ENCODE peak calls at places on chromosomes 16 and 17, in eight cellular contexts. One of them, this sample, is unnamed.

GRCh38 chr16:54447606-54448440 is 161.2 kb upstream of the IRX3 start:
- DNase-seq in activated CD8-positive, alpha-beta memory T cell treated with anti-CD3 and anti-CD28 coated beads for 48 hours: no peak
- DNase-seq in NCI-H748 treated with DMSO at 0.1 percent for 48 hours: no peak
- DNase-seq in OCI-LY7: no peak
- DNase-seq in NCI-H345: no peak
- DNase-seq in endothelial cell: no peak
- DNase-seq in HTR-8/SVneo: peak; percentile 73
- DNase-seq in SHP77: no peak
- DNase-seq in this sample: peak; percentile 84

GRCh38 chr16:3067929-3068288 is 2.5 kb downstream of the IL32 start:
- DNase-seq in activated CD8-positive, alpha-beta memory T cell treated with anti-CD3 and anti-CD28 coated beads for 48 hours: no peak
- DNase-seq in OCI-LY7: no peak
- DNase-seq in NCI-H345: no peak
- DNase-seq in HTR-8/SVneo: no peak
- DNase-seq in NCI-H748 treated with DMSO at 0.1 percent for 48 hours: no peak
- DNase-seq in endothelial cell: no peak
- DNase-seq in SHP77: no peak
- DNase-seq in this sample: no peak

GRCh38 chr17:79176792-79177601 is 102.4 kb downstream of the ENGASE start:
- DNase-seq in HTR-8/SVneo: no peak
- DNase-seq in activated CD8-positive, alpha-beta memory T cell treated with anti-CD3 and anti-CD28 coated beads for 48 hours: no peak
- DNase-seq in endothelial cell: no peak
- DNase-seq in OCI-LY7: no peak
- DNase-seq in NCI-H345: no peak
- DNase-seq in SHP77: no peak
- DNase-seq in NCI-H748 treated with DMSO at 0.1 percent for 48 hours: no peak
- DNase-seq in this sample: no peak

GRCh38 chr17:8153550-8153956 is 1.3 kb upstream of the PER1 start:
- DNase-seq in NCI-H345: no peak
- DNase-seq in HTR-8/SVneo: no peak
- DNase-seq in NCI-H748 treated with DMSO at 0.1 percent for 48 hours: no peak
- DNase-seq in OCI-LY7: no peak
- DNase-seq in SHP77: no peak
- DNase-seq in endothelial cell: no peak
- DNase-seq in activated CD8-positive, alpha-beta memory T cell treated with anti-CD3 and anti-CD28 coated beads for 48 hours: no peak
- DNase-seq in this sample: peak; percentile 99

GRCh38 chr16:83947642-83948234 is 5.3 kb upstream of the OSGIN1 start:
- DNase-seq in NCI-H748 treated with DMSO at 0.1 percent for 48 hours: no peak
- DNase-seq in endothelial cell: no peak
- DNase-seq in HTR-8/SVneo: no peak
- DNase-seq in SHP77: no peak
- DNase-seq in activated CD8-positive, alpha-beta memory T cell treated with anti-CD3 and anti-CD28 coated beads for 48 hours: no peak
- DNase-seq in NCI-H345: no peak
- DNase-seq in OCI-LY7: no peak
- DNase-seq in this sample: no peak

GRCh38 chr17:59848778-59849177 is 44.0 kb downstream of the TUBD1 start:
- DNase-seq in OCI-LY7: no peak
- DNase-seq in SHP77: no peak
- DNase-seq in endothelial cell: no peak
- DNase-seq in NCI-H748 treated with DMSO at 0.1 percent for 48 hours: no peak
- DNase-seq in NCI-H345: no peak
- DNase-seq in HTR-8/SVneo: no peak
- DNase-seq in activated CD8-positive, alpha-beta memory T cell treated with anti-CD3 and anti-CD28 coated beads for 48 hours: no peak
- DNase-seq in this sample: no peak

GRCh38 chr16:70433456-70434103 is 5.3 kb downstream of the ST3GAL2 start:
- DNase-seq in HTR-8/SVneo: peak; percentile 71
- DNase-seq in SHP77: no peak
- DNase-seq in activated CD8-positive, alpha-beta memory T cell treated with anti-CD3 and anti-CD28 coated beads for 48 hours: no peak
- DNase-seq in NCI-H345: no peak
- DNase-seq in endothelial cell: no peak
- DNase-seq in NCI-H748 treated with DMSO at 0.1 percent for 48 hours: no peak
- DNase-seq in OCI-LY7: peak; percentile 25
- DNase-seq in this sample: no peak

GRCh38 chr17:7557825-7558543 is 566 bp upstream of the TNFSF13 start:
- DNase-seq in NCI-H345: peak; percentile 42
- DNase-seq in SHP77: peak; percentile 86
- DNase-seq in OCI-LY7: peak; percentile 33
- DNase-seq in HTR-8/SVneo: no peak
- DNase-seq in endothelial cell: peak; percentile 66
- DNase-seq in NCI-H748 treated with DMSO at 0.1 percent for 48 hours: no peak
- DNase-seq in activated CD8-positive, alpha-beta memory T cell treated with anti-CD3 and anti-CD28 coated beads for 48 hours: no peak
- DNase-seq in this sample: peak; percentile 81

GRCh38 chr17:72788950-72789585 is 303.4 kb downstream of the SLC39A11 start:
- DNase-seq in endothelial cell: no peak
- DNase-seq in NCI-H345: peak; percentile 89
- DNase-seq in HTR-8/SVneo: peak; percentile 28
- DNase-seq in SHP77: no peak
- DNase-seq in activated CD8-positive, alpha-beta memory T cell treated with anti-CD3 and anti-CD28 coated beads for 48 hours: no peak
- DNase-seq in OCI-LY7: no peak
- DNase-seq in NCI-H748 treated with DMSO at 0.1 percent for 48 hours: peak; percentile 47
- DNase-seq in this sample: no peak

GRCh38 chr17:70871180-70871818 is 702.0 kb downstream of the KCNJ2 start:
- DNase-seq in OCI-LY7: no peak
- DNase-seq in NCI-H345: no peak
- DNase-seq in endothelial cell: no peak
- DNase-seq in SHP77: no peak
- DNase-seq in HTR-8/SVneo: no peak
- DNase-seq in NCI-H748 treated with DMSO at 0.1 percent for 48 hours: no peak
- DNase-seq in activated CD8-positive, alpha-beta memory T cell treated with anti-CD3 and anti-CD28 coated beads for 48 hours: no peak
- DNase-seq in this sample: no peak

GRCh38 chr16:49277386-49277742 is 4.3 kb downstream of the CBLN1 start:
- DNase-seq in NCI-H748 treated with DMSO at 0.1 percent for 48 hours: no peak
- DNase-seq in OCI-LY7: no peak
- DNase-seq in HTR-8/SVneo: no peak
- DNase-seq in SHP77: no peak
- DNase-seq in activated CD8-positive, alpha-beta memory T cell treated with anti-CD3 and anti-CD28 coated beads for 48 hours: no peak
- DNase-seq in endothelial cell: no peak
- DNase-seq in NCI-H345: no peak
- DNase-seq in this sample: no peak

GRCh38 chr17:57906910-57907309 is 48.3 kb downstream of the CUEDC1 start:
- DNase-seq in OCI-LY7: no peak
- DNase-seq in NCI-H345: no peak
- DNase-seq in endothelial cell: no peak
- DNase-seq in NCI-H748 treated with DMSO at 0.1 percent for 48 hours: no peak
- DNase-seq in HTR-8/SVneo: no peak
- DNase-seq in SHP77: no peak
- DNase-seq in activated CD8-positive, alpha-beta memory T cell treated with anti-CD3 and anti-CD28 coated beads for 48 hours: no peak
- DNase-seq in this sample: peak; percentile 51

GRCh38 chr17:79800325-79801155 is 3.7 kb upstream of the CBX8 start:
- DNase-seq in HTR-8/SVneo: no peak
- DNase-seq in OCI-LY7: peak; percentile 68
- DNase-seq in endothelial cell: no peak
- DNase-seq in SHP77: no peak
- DNase-seq in NCI-H748 treated with DMSO at 0.1 percent for 48 hours: peak; percentile 6
- DNase-seq in activated CD8-positive, alpha-beta memory T cell treated with anti-CD3 and anti-CD28 coated beads for 48 hours: no peak
- DNase-seq in NCI-H345: peak; percentile 47
- DNase-seq in this sample: peak; percentile 57

GRCh38 chr17:4899341-4900230 is at the start of gene C17orf107:
- DNase-seq in HTR-8/SVneo: no peak
- DNase-seq in NCI-H345: no peak
- DNase-seq in OCI-LY7: no peak
- DNase-seq in SHP77: no peak
- DNase-seq in NCI-H748 treated with DMSO at 0.1 percent for 48 hours: peak; percentile 38
- DNase-seq in activated CD8-positive, alpha-beta memory T cell treated with anti-CD3 and anti-CD28 coated beads for 48 hours: peak; percentile 85
- DNase-seq in endothelial cell: peak; percentile 73
- DNase-seq in this sample: peak; percentile 61

GRCh38 chr17:37742762-37743611 is 1.9 kb downstream of the HNF1B start:
- DNase-seq in NCI-H345: no peak
- DNase-seq in SHP77: no peak
- DNase-seq in HTR-8/SVneo: no peak
- DNase-seq in NCI-H748 treated with DMSO at 0.1 percent for 48 hours: no peak
- DNase-seq in OCI-LY7: no peak
- DNase-seq in endothelial cell: peak; percentile 23
- DNase-seq in activated CD8-positive, alpha-beta memory T cell treated with anti-CD3 and anti-CD28 coated beads for 48 hours: no peak
- DNase-seq in this sample: peak; percentile 82

GRCh38 chr17:57604771-57605733 is 140.0 kb downstream of the CCDC182 start:
- DNase-seq in endothelial cell: no peak
- DNase-seq in NCI-H345: peak; percentile 91
- DNase-seq in SHP77: peak; percentile 86
- DNase-seq in activated CD8-positive, alpha-beta memory T cell treated with anti-CD3 and anti-CD28 coated beads for 48 hours: no peak
- DNase-seq in HTR-8/SVneo: no peak
- DNase-seq in OCI-LY7: peak; percentile 92
- DNase-seq in NCI-H748 treated with DMSO at 0.1 percent for 48 hours: peak; percentile 77
- DNase-seq in this sample: no peak

GRCh38 chr17:37068266-37068665 is 119.5 kb downstream of the AATF start:
- DNase-seq in NCI-H345: no peak
- DNase-seq in endothelial cell: no peak
- DNase-seq in HTR-8/SVneo: no peak
- DNase-seq in NCI-H748 treated with DMSO at 0.1 percent for 48 hours: no peak
- DNase-seq in SHP77: peak; percentile 53
- DNase-seq in activated CD8-positive, alpha-beta memory T cell treated with anti-CD3 and anti-CD28 coated beads for 48 hours: no peak
- DNase-seq in OCI-LY7: no peak
- DNase-seq in this sample: no peak

GRCh38 chr16:10895053-10895946 is 18.3 kb downstream of the CIITA start:
- DNase-seq in endothelial cell: peak; percentile 71
- DNase-seq in activated CD8-positive, alpha-beta memory T cell treated with anti-CD3 and anti-CD28 coated beads for 48 hours: no peak
- DNase-seq in NCI-H345: no peak
- DNase-seq in OCI-LY7: peak; percentile 52
- DNase-seq in NCI-H748 treated with DMSO at 0.1 percent for 48 hours: no peak
- DNase-seq in HTR-8/SVneo: peak; percentile 67
- DNase-seq in SHP77: no peak
- DNase-seq in this sample: peak; percentile 61

GRCh38 chr17:67212716-67213417 is 32.1 kb downstream of the HELZ start:
- DNase-seq in OCI-LY7: no peak
- DNase-seq in activated CD8-positive, alpha-beta memory T cell treated with anti-CD3 and anti-CD28 coated beads for 48 hours: no peak
- DNase-seq in endothelial cell: no peak
- DNase-seq in HTR-8/SVneo: peak; percentile 54
- DNase-seq in NCI-H748 treated with DMSO at 0.1 percent for 48 hours: no peak
- DNase-seq in NCI-H345: no peak
- DNase-seq in SHP77: no peak
- DNase-seq in this sample: peak; percentile 37

GRCh38 chr16:64321066-64321465 is 800.8 kb downstream of the CDH11 start:
- DNase-seq in endothelial cell: no peak
- DNase-seq in OCI-LY7: peak; percentile 54
- DNase-seq in activated CD8-positive, alpha-beta memory T cell treated with anti-CD3 and anti-CD28 coated beads for 48 hours: no peak
- DNase-seq in HTR-8/SVneo: no peak
- DNase-seq in NCI-H345: no peak
- DNase-seq in SHP77: no peak
- DNase-seq in NCI-H748 treated with DMSO at 0.1 percent for 48 hours: no peak
- DNase-seq in this sample: no peak

GRCh38 chr17:32756696-32757095 is 120.2 kb downstream of the MYO1D start:
- DNase-seq in HTR-8/SVneo: no peak
- DNase-seq in OCI-LY7: no peak
- DNase-seq in NCI-H345: no peak
- DNase-seq in NCI-H748 treated with DMSO at 0.1 percent for 48 hours: no peak
- DNase-seq in activated CD8-positive, alpha-beta memory T cell treated with anti-CD3 and anti-CD28 coated beads for 48 hours: no peak
- DNase-seq in endothelial cell: no peak
- DNase-seq in SHP77: no peak
- DNase-seq in this sample: no peak

GRCh38 chr17:59257101-59257500 is 36.8 kb downstream of the GDPD1 start:
- DNase-seq in endothelial cell: no peak
- DNase-seq in SHP77: no peak
- DNase-seq in NCI-H345: no peak
- DNase-seq in NCI-H748 treated with DMSO at 0.1 percent for 48 hours: no peak
- DNase-seq in activated CD8-positive, alpha-beta memory T cell treated with anti-CD3 and anti-CD28 coated beads for 48 hours: no peak
- DNase-seq in HTR-8/SVneo: no peak
- DNase-seq in OCI-LY7: no peak
- DNase-seq in this sample: no peak

GRCh38 chr17:74296548-74296936 is 22.5 kb downstream of the DNAI2 start:
- DNase-seq in NCI-H748 treated with DMSO at 0.1 percent for 48 hours: no peak
- DNase-seq in NCI-H345: peak; percentile 30
- DNase-seq in SHP77: peak; percentile 61
- DNase-seq in activated CD8-positive, alpha-beta memory T cell treated with anti-CD3 and anti-CD28 coated beads for 48 hours: no peak
- DNase-seq in endothelial cell: peak; percentile 52
- DNase-seq in OCI-LY7: peak; percentile 39
- DNase-seq in HTR-8/SVneo: peak; percentile 54
- DNase-seq in this sample: peak; percentile 67

GRCh38 chr16:27515874-27516353 is 33.8 kb downstream of the GTF3C1 start:
- DNase-seq in endothelial cell: peak; percentile 55
- DNase-seq in HTR-8/SVneo: peak; percentile 45
- DNase-seq in activated CD8-positive, alpha-beta memory T cell treated with anti-CD3 and anti-CD28 coated beads for 48 hours: no peak
- DNase-seq in NCI-H345: no peak
- DNase-seq in SHP77: peak; percentile 29
- DNase-seq in OCI-LY7: peak; percentile 46
- DNase-seq in NCI-H748 treated with DMSO at 0.1 percent for 48 hours: no peak
- DNase-seq in this sample: peak; percentile 61

GRCh38 chr17:55768946-55769624 is 18.2 kb downstream of the PCTP start:
- DNase-seq in NCI-H345: no peak
- DNase-seq in endothelial cell: no peak
- DNase-seq in OCI-LY7: no peak
- DNase-seq in NCI-H748 treated with DMSO at 0.1 percent for 48 hours: no peak
- DNase-seq in SHP77: no peak
- DNase-seq in activated CD8-positive, alpha-beta memory T cell treated with anti-CD3 and anti-CD28 coated beads for 48 hours: no peak
- DNase-seq in HTR-8/SVneo: no peak
- DNase-seq in this sample: no peak

GRCh38 chr17:81002409-81003361 is 11.0 kb downstream of the CHMP6 start:
- DNase-seq in OCI-LY7: no peak
- DNase-seq in HTR-8/SVneo: peak; percentile 41
- DNase-seq in NCI-H748 treated with DMSO at 0.1 percent for 48 hours: peak; percentile 44
- DNase-seq in SHP77: peak; percentile 88
- DNase-seq in activated CD8-positive, alpha-beta memory T cell treated with anti-CD3 and anti-CD28 coated beads for 48 hours: no peak
- DNase-seq in NCI-H345: peak; percentile 91
- DNase-seq in endothelial cell: no peak
- DNase-seq in this sample: no peak

GRCh38 chr16:72094266-72094610 is 591 bp downstream of the DHX38 start:
- DNase-seq in HTR-8/SVneo: no peak
- DNase-seq in OCI-LY7: peak; percentile 30
- DNase-seq in endothelial cell: no peak
- DNase-seq in NCI-H748 treated with DMSO at 0.1 percent for 48 hours: peak; percentile 25
- DNase-seq in NCI-H345: no peak
- DNase-seq in activated CD8-positive, alpha-beta memory T cell treated with anti-CD3 and anti-CD28 coated beads for 48 hours: no peak
- DNase-seq in SHP77: no peak
- DNase-seq in this sample: peak; percentile 25

GRCh38 chr17:39651908-39652634 is 13.1 kb upstream of the TCAP start:
- DNase-seq in activated CD8-positive, alpha-beta memory T cell treated with anti-CD3 and anti-CD28 coated beads for 48 hours: no peak
- DNase-seq in OCI-LY7: no peak
- DNase-seq in endothelial cell: no peak
- DNase-seq in SHP77: no peak
- DNase-seq in NCI-H345: no peak
- DNase-seq in NCI-H748 treated with DMSO at 0.1 percent for 48 hours: no peak
- DNase-seq in HTR-8/SVneo: no peak
- DNase-seq in this sample: no peak

GRCh38 chr16:54936979-54937672 is 6.5 kb downstream of the IRX5 start:
- DNase-seq in OCI-LY7: no peak
- DNase-seq in SHP77: no peak
- DNase-seq in NCI-H748 treated with DMSO at 0.1 percent for 48 hours: peak; percentile 61
- DNase-seq in endothelial cell: peak; percentile 71
- DNase-seq in NCI-H345: no peak
- DNase-seq in HTR-8/SVneo: no peak
- DNase-seq in activated CD8-positive, alpha-beta memory T cell treated with anti-CD3 and anti-CD28 coated beads for 48 hours: no peak
- DNase-seq in this sample: no peak

GRCh38 chr16:69404275-69404805 is 18.5 kb upstream of the TERF2 start:
- DNase-seq in endothelial cell: no peak
- DNase-seq in NCI-H345: no peak
- DNase-seq in OCI-LY7: no peak
- DNase-seq in SHP77: no peak
- DNase-seq in NCI-H748 treated with DMSO at 0.1 percent for 48 hours: no peak
- DNase-seq in activated CD8-positive, alpha-beta memory T cell treated with anti-CD3 and anti-CD28 coated beads for 48 hours: no peak
- DNase-seq in HTR-8/SVneo: no peak
- DNase-seq in this sample: peak; percentile 41

GRCh38 chr16:89261691-89262563 is 44.4 kb downstream of the ZNF778 start:
- DNase-seq in endothelial cell: no peak
- DNase-seq in OCI-LY7: no peak
- DNase-seq in HTR-8/SVneo: no peak
- DNase-seq in activated CD8-positive, alpha-beta memory T cell treated with anti-CD3 and anti-CD28 coated beads for 48 hours: no peak
- DNase-seq in NCI-H345: no peak
- DNase-seq in SHP77: peak; percentile 11
- DNase-seq in NCI-H748 treated with DMSO at 0.1 percent for 48 hours: no peak
- DNase-seq in this sample: peak; percentile 30

GRCh38 chr17:78597923-78598545 is 20.8 kb upstream of the DNAH17 start:
- DNase-seq in NCI-H748 treated with DMSO at 0.1 percent for 48 hours: no peak
- DNase-seq in activated CD8-positive, alpha-beta memory T cell treated with anti-CD3 and anti-CD28 coated beads for 48 hours: no peak
- DNase-seq in OCI-LY7: no peak
- DNase-seq in SHP77: no peak
- DNase-seq in HTR-8/SVneo: no peak
- DNase-seq in NCI-H345: no peak
- DNase-seq in endothelial cell: no peak
- DNase-seq in this sample: no peak

GRCh38 chr17:73900516-73900915 is 256.3 kb upstream of the SDK2 start:
- DNase-seq in HTR-8/SVneo: no peak
- DNase-seq in NCI-H748 treated with DMSO at 0.1 percent for 48 hours: no peak
- DNase-seq in activated CD8-positive, alpha-beta memory T cell treated with anti-CD3 and anti-CD28 coated beads for 48 hours: no peak
- DNase-seq in SHP77: no peak
- DNase-seq in OCI-LY7: no peak
- DNase-seq in NCI-H345: no peak
- DNase-seq in endothelial cell: no peak
- DNase-seq in this sample: no peak

GRCh38 chr17:60231691-60232090 is 81.9 kb downstream of the CA4 start:
- DNase-seq in HTR-8/SVneo: no peak
- DNase-seq in activated CD8-positive, alpha-beta memory T cell treated with anti-CD3 and anti-CD28 coated beads for 48 hours: no peak
- DNase-seq in OCI-LY7: no peak
- DNase-seq in SHP77: no peak
- DNase-seq in endothelial cell: no peak
- DNase-seq in NCI-H345: no peak
- DNase-seq in NCI-H748 treated with DMSO at 0.1 percent for 48 hours: no peak
- DNase-seq in this sample: no peak

This sample was measured in ACHN.